ENCODE peak calls at places on chromosomes 12 and 14, in seven cellular contexts. One of them, this sample, is unnamed.

GRCh38 chr14:94795372-94795771 is 25.5 kb upstream of the GSC start:
- DNase-seq in stimulated activated CD8-positive, alpha-beta memory T cell treated with anti-CD3 and anti-CD28 coated beads, Interleukin-7, amount 100 ng/mL, for 1 hour: no peak
- DNase-seq in NB4: no peak
- DNase-seq in lung: no peak
- DNase-seq in ELF-1: no peak
- DNase-seq in fibroblast of lung: no peak
- DNase-seq in NCI-H69: no peak
- DNase-seq in this sample: no peak

GRCh38 chr12:82596484-82596883 is 90.2 kb upstream of the TMTC2 start:
- DNase-seq in ELF-1: no peak
- DNase-seq in NB4: no peak
- DNase-seq in fibroblast of lung: no peak
- DNase-seq in lung: no peak
- DNase-seq in NCI-H69: peak
- DNase-seq in stimulated activated CD8-positive, alpha-beta memory T cell treated with anti-CD3 and anti-CD28 coated beads, Interleukin-7, amount 100 ng/mL, for 1 hour: no peak
- DNase-seq in this sample: no peak

GRCh38 chr12:14910090-14910915 is 24.6 kb upstream of the MGP start:
- DNase-seq in NCI-H69: no peak
- DNase-seq in ELF-1: no peak
- DNase-seq in fibroblast of lung: no peak
- DNase-seq in lung: no peak
- DNase-seq in stimulated activated CD8-positive, alpha-beta memory T cell treated with anti-CD3 and anti-CD28 coated beads, Interleukin-7, amount 100 ng/mL, for 1 hour: no peak
- DNase-seq in NB4: peak
- DNase-seq in this sample: no peak

GRCh38 chr12:53212931-53213330 is 5.9 kb upstream of the ITGB7 start:
- DNase-seq in ELF-1: peak
- DNase-seq in stimulated activated CD8-positive, alpha-beta memory T cell treated with anti-CD3 and anti-CD28 coated beads, Interleukin-7, amount 100 ng/mL, for 1 hour: no peak
- DNase-seq in NB4: no peak
- DNase-seq in NCI-H69: no peak
- DNase-seq in lung: no peak
- DNase-seq in fibroblast of lung: no peak
- DNase-seq in this sample: no peak

GRCh38 chr12:3016191-3016590 is 57.0 kb downstream of the TEAD4 start:
- DNase-seq in ELF-1: no peak
- DNase-seq in fibroblast of lung: no peak
- DNase-seq in NB4: no peak
- DNase-seq in stimulated activated CD8-positive, alpha-beta memory T cell treated with anti-CD3 and anti-CD28 coated beads, Interleukin-7, amount 100 ng/mL, for 1 hour: no peak
- DNase-seq in lung: no peak
- DNase-seq in NCI-H69: no peak
- DNase-seq in this sample: peak

GRCh38 chr14:51095854-51096823 is 1.2 kb upstream of the TRIM9 start:
- DNase-seq in stimulated activated CD8-positive, alpha-beta memory T cell treated with anti-CD3 and anti-CD28 coated beads, Interleukin-7, amount 100 ng/mL, for 1 hour: no peak
- DNase-seq in ELF-1: no peak
- DNase-seq in fibroblast of lung: peak
- DNase-seq in NCI-H69: peak
- DNase-seq in lung: no peak
- DNase-seq in NB4: peak
- DNase-seq in this sample: no peak

GRCh38 chr12:38523920-38524319 is 207.3 kb downstream of the ALG10B start:
- DNase-seq in fibroblast of lung: no peak
- DNase-seq in NCI-H69: no peak
- DNase-seq in ELF-1: no peak
- DNase-seq in NB4: no peak
- DNase-seq in lung: no peak
- DNase-seq in stimulated activated CD8-positive, alpha-beta memory T cell treated with anti-CD3 and anti-CD28 coated beads, Interleukin-7, amount 100 ng/mL, for 1 hour: no peak
- DNase-seq in this sample: no peak

GRCh38 chr14:80946187-80946586 is 4.6 kb upstream of the CEP128 start:
- DNase-seq in NB4: no peak
- DNase-seq in stimulated activated CD8-positive, alpha-beta memory T cell treated with anti-CD3 and anti-CD28 coated beads, Interleukin-7, amount 100 ng/mL, for 1 hour: no peak
- DNase-seq in fibroblast of lung: no peak
- DNase-seq in ELF-1: no peak
- DNase-seq in lung: no peak
- DNase-seq in NCI-H69: no peak
- DNase-seq in this sample: no peak

GRCh38 chr12:32896438-32897275 is at the start of gene PKP2:
- DNase-seq in lung: peak
- DNase-seq in NCI-H69: peak
- DNase-seq in fibroblast of lung: no peak
- DNase-seq in ELF-1: peak
- DNase-seq in NB4: no peak
- DNase-seq in stimulated activated CD8-positive, alpha-beta memory T cell treated with anti-CD3 and anti-CD28 coated beads, Interleukin-7, amount 100 ng/mL, for 1 hour: no peak
- DNase-seq in this sample: peak

GRCh38 chr12:130555628-130556485 is 160.2 kb downstream of the RIMBP2 start:
- DNase-seq in ELF-1: no peak
- DNase-seq in stimulated activated CD8-positive, alpha-beta memory T cell treated with anti-CD3 and anti-CD28 coated beads, Interleukin-7, amount 100 ng/mL, for 1 hour: no peak
- DNase-seq in NB4: no peak
- DNase-seq in lung: no peak
- DNase-seq in NCI-H69: peak
- DNase-seq in fibroblast of lung: no peak
- DNase-seq in this sample: no peak

GRCh38 chr12:16027012-16027411 is 115.9 kb downstream of the DERA start:
- DNase-seq in stimulated activated CD8-positive, alpha-beta memory T cell treated with anti-CD3 and anti-CD28 coated beads, Interleukin-7, amount 100 ng/mL, for 1 hour: no peak
- DNase-seq in fibroblast of lung: no peak
- DNase-seq in ELF-1: no peak
- DNase-seq in lung: no peak
- DNase-seq in NCI-H69: no peak
- DNase-seq in NB4: no peak
- DNase-seq in this sample: no peak

GRCh38 chr12:22684526-22685118 is 59.7 kb downstream of the ETNK1 start:
- DNase-seq in lung: no peak
- DNase-seq in NB4: peak
- DNase-seq in ELF-1: no peak
- DNase-seq in stimulated activated CD8-positive, alpha-beta memory T cell treated with anti-CD3 and anti-CD28 coated beads, Interleukin-7, amount 100 ng/mL, for 1 hour: no peak
- DNase-seq in NCI-H69: peak
- DNase-seq in fibroblast of lung: peak
- DNase-seq in this sample: no peak

GRCh38 chr12:31644536-31644935 is 15.0 kb upstream of the ETFBKMT start:
- DNase-seq in lung: no peak
- DNase-seq in NCI-H69: peak
- DNase-seq in stimulated activated CD8-positive, alpha-beta memory T cell treated with anti-CD3 and anti-CD28 coated beads, Interleukin-7, amount 100 ng/mL, for 1 hour: no peak
- DNase-seq in ELF-1: no peak
- DNase-seq in fibroblast of lung: no peak
- DNase-seq in NB4: no peak
- DNase-seq in this sample: no peak

GRCh38 chr12:14621821-14622220 is 54.1 kb upstream of the PLBD1 start:
- DNase-seq in NB4: peak
- DNase-seq in fibroblast of lung: no peak
- DNase-seq in NCI-H69: no peak
- DNase-seq in stimulated activated CD8-positive, alpha-beta memory T cell treated with anti-CD3 and anti-CD28 coated beads, Interleukin-7, amount 100 ng/mL, for 1 hour: no peak
- DNase-seq in ELF-1: no peak
- DNase-seq in lung: no peak
- DNase-seq in this sample: no peak

GRCh38 chr12:6961695-6962284 is 8.7 kb downstream of the PHB2 start:
- DNase-seq in stimulated activated CD8-positive, alpha-beta memory T cell treated with anti-CD3 and anti-CD28 coated beads, Interleukin-7, amount 100 ng/mL, for 1 hour: no peak
- DNase-seq in ELF-1: peak
- DNase-seq in lung: peak
- DNase-seq in NCI-H69: peak
- DNase-seq in NB4: peak
- DNase-seq in fibroblast of lung: peak
- DNase-seq in this sample: peak

GRCh38 chr14:68685419-68686211 is 107.3 kb downstream of the ZFP36L1 start:
- DNase-seq in NCI-H69: peak
- DNase-seq in NB4: peak
- DNase-seq in lung: no peak
- DNase-seq in stimulated activated CD8-positive, alpha-beta memory T cell treated with anti-CD3 and anti-CD28 coated beads, Interleukin-7, amount 100 ng/mL, for 1 hour: peak
- DNase-seq in ELF-1: peak
- DNase-seq in fibroblast of lung: peak
- DNase-seq in this sample: no peak

GRCh38 chr12:12684375-12685106 is 11.4 kb downstream of the GPR19 start:
- DNase-seq in lung: no peak
- DNase-seq in stimulated activated CD8-positive, alpha-beta memory T cell treated with anti-CD3 and anti-CD28 coated beads, Interleukin-7, amount 100 ng/mL, for 1 hour: no peak
- DNase-seq in NCI-H69: peak
- DNase-seq in ELF-1: peak
- DNase-seq in fibroblast of lung: peak
- DNase-seq in NB4: peak
- DNase-seq in this sample: no peak

GRCh38 chr14:40346275-40346674 is 914.0 kb upstream of the FBXO33 start:
- DNase-seq in fibroblast of lung: no peak
- DNase-seq in stimulated activated CD8-positive, alpha-beta memory T cell treated with anti-CD3 and anti-CD28 coated beads, Interleukin-7, amount 100 ng/mL, for 1 hour: no peak
- DNase-seq in NB4: no peak
- DNase-seq in NCI-H69: no peak
- DNase-seq in lung: no peak
- DNase-seq in ELF-1: no peak
- DNase-seq in this sample: no peak

GRCh38 chr12:94792690-94793089 is 142.3 kb upstream of the TMCC3 start:
- DNase-seq in fibroblast of lung: peak
- DNase-seq in lung: no peak
- DNase-seq in NB4: peak
- DNase-seq in NCI-H69: no peak
- DNase-seq in ELF-1: peak
- DNase-seq in stimulated activated CD8-positive, alpha-beta memory T cell treated with anti-CD3 and anti-CD28 coated beads, Interleukin-7, amount 100 ng/mL, for 1 hour: no peak
- DNase-seq in this sample: no peak

GRCh38 chr14:51070732-51071131 is 24.2 kb downstream of the TRIM9 start:
- DNase-seq in lung: no peak
- DNase-seq in NB4: no peak
- DNase-seq in fibroblast of lung: no peak
- DNase-seq in stimulated activated CD8-positive, alpha-beta memory T cell treated with anti-CD3 and anti-CD28 coated beads, Interleukin-7, amount 100 ng/mL, for 1 hour: no peak
- DNase-seq in ELF-1: no peak
- DNase-seq in NCI-H69: no peak
- DNase-seq in this sample: no peak

GRCh38 chr12:54277823-54278276 is 2.1 kb downstream of the CBX5 start:
- DNase-seq in NB4: peak
- DNase-seq in ELF-1: no peak
- DNase-seq in lung: no peak
- DNase-seq in NCI-H69: no peak
- DNase-seq in fibroblast of lung: peak
- DNase-seq in stimulated activated CD8-positive, alpha-beta memory T cell treated with anti-CD3 and anti-CD28 coated beads, Interleukin-7, amount 100 ng/mL, for 1 hour: no peak
- DNase-seq in this sample: no peak

GRCh38 chr12:188910-189621 is 24.9 kb downstream of the SLC6A12 start:
- DNase-seq in ELF-1: peak
- DNase-seq in stimulated activated CD8-positive, alpha-beta memory T cell treated with anti-CD3 and anti-CD28 coated beads, Interleukin-7, amount 100 ng/mL, for 1 hour: peak
- DNase-seq in fibroblast of lung: peak
- DNase-seq in NCI-H69: peak
- DNase-seq in NB4: peak
- DNase-seq in lung: no peak
- DNase-seq in this sample: peak

GRCh38 chr12:92438641-92439396 is 264.0 kb upstream of the PLEKHG7 start:
- DNase-seq in stimulated activated CD8-positive, alpha-beta memory T cell treated with anti-CD3 and anti-CD28 coated beads, Interleukin-7, amount 100 ng/mL, for 1 hour: no peak
- DNase-seq in NCI-H69: peak
- DNase-seq in fibroblast of lung: no peak
- DNase-seq in ELF-1: no peak
- DNase-seq in NB4: no peak
- DNase-seq in lung: no peak
- DNase-seq in this sample: no peak

GRCh38 chr12:125099407-125099779 is 34.2 kb downstream of the AACS start:
- DNase-seq in fibroblast of lung: no peak
- DNase-seq in stimulated activated CD8-positive, alpha-beta memory T cell treated with anti-CD3 and anti-CD28 coated beads, Interleukin-7, amount 100 ng/mL, for 1 hour: no peak
- DNase-seq in NB4: no peak
- DNase-seq in ELF-1: no peak
- DNase-seq in NCI-H69: no peak
- DNase-seq in lung: no peak
- DNase-seq in this sample: no peak

GRCh38 chr12:2745655-2746054 is 49.1 kb upstream of the FKBP4 start:
- DNase-seq in lung: no peak
- DNase-seq in stimulated activated CD8-positive, alpha-beta memory T cell treated with anti-CD3 and anti-CD28 coated beads, Interleukin-7, amount 100 ng/mL, for 1 hour: no peak
- DNase-seq in NCI-H69: no peak
- DNase-seq in ELF-1: no peak
- DNase-seq in NB4: no peak
- DNase-seq in fibroblast of lung: peak
- DNase-seq in this sample: no peak

GRCh38 chr14:100102156-100102785 is 37.0 kb downstream of the EVL start:
- DNase-seq in ELF-1: peak
- DNase-seq in stimulated activated CD8-positive, alpha-beta memory T cell treated with anti-CD3 and anti-CD28 coated beads, Interleukin-7, amount 100 ng/mL, for 1 hour: no peak
- DNase-seq in fibroblast of lung: no peak
- DNase-seq in NB4: no peak
- DNase-seq in lung: no peak
- DNase-seq in NCI-H69: no peak
- DNase-seq in this sample: no peak

GRCh38 chr12:109952160-109952858 is 43.9 kb downstream of the GIT2 start:
- DNase-seq in stimulated activated CD8-positive, alpha-beta memory T cell treated with anti-CD3 and anti-CD28 coated beads, Interleukin-7, amount 100 ng/mL, for 1 hour: no peak
- DNase-seq in NB4: peak
- DNase-seq in fibroblast of lung: no peak
- DNase-seq in lung: no peak
- DNase-seq in NCI-H69: no peak
- DNase-seq in ELF-1: no peak
- DNase-seq in this sample: no peak

GRCh38 chr12:19121449-19122018 is 8.0 kb upstream of the PLEKHA5 start:
- DNase-seq in stimulated activated CD8-positive, alpha-beta memory T cell treated with anti-CD3 and anti-CD28 coated beads, Interleukin-7, amount 100 ng/mL, for 1 hour: no peak
- DNase-seq in NB4: no peak
- DNase-seq in ELF-1: no peak
- DNase-seq in lung: no peak
- DNase-seq in fibroblast of lung: no peak
- DNase-seq in NCI-H69: no peak
- DNase-seq in this sample: no peak

GRCh38 chr12:87227157-87227556 is 802.0 kb downstream of the C12orf50 start:
- DNase-seq in fibroblast of lung: peak
- DNase-seq in lung: no peak
- DNase-seq in ELF-1: no peak
- DNase-seq in NB4: no peak
- DNase-seq in NCI-H69: no peak
- DNase-seq in stimulated activated CD8-positive, alpha-beta memory T cell treated with anti-CD3 and anti-CD28 coated beads, Interleukin-7, amount 100 ng/mL, for 1 hour: no peak
- DNase-seq in this sample: no peak

This sample was measured in Right ventricle myocardium inferior.